ENCODE peak calls at places on chromosomes 4 and X, in six cellular contexts. O is progenitor cell of endocrine pancreas, R is suprapubic skin, E is RWPE1, H is cardiac fibroblast, P is B cell. Y is an unnamed sample.

GRCh38 chr4:95949136-95949765 is 109.4 kb downstream of the PDHA2 start:
- DNase-seq in O (no peak), H (peak), E (no peak), R (no peak), P (no peak), Y (no peak)

GRCh38 chr4:109383823-109384222 is 49.8 kb upstream of the SEC24B start:
- DNase-seq in H (no peak), P (no peak), O (no peak), E (no peak), R (no peak), Y (no peak)

GRCh38 chr4:40305329-40306193 is 29.6 kb upstream of the CHRNA9 start:
- DNase-seq in H (no peak), R (no peak), P (peak), O (no peak), E (no peak), Y (no peak)

GRCh38 chr4:74874785-74875367 is 58.0 kb upstream of the PARM1 start:
- DNase-seq in E (peak), H (peak), P (peak), O (no peak), R (no peak), Y (no peak)

GRCh38 chrX:53085661-53086229 is 3.6 kb downstream of the TSPYL2 start:
- DNase-seq in E (no peak), P (no peak), R (no peak), H (no peak), O (no peak), Y (no peak)

GRCh38 chrX:97820170-97820569 is 936.5 kb downstream of the RPA4 start:
- DNase-seq in O (no peak), H (no peak), R (no peak), E (no peak), P (no peak), Y (no peak)

GRCh38 chrX:18886344-18887161 is 97.4 kb downstream of the PHKA2 start:
- DNase-seq in R (peak), H (peak), O (no peak), P (peak), E (no peak), Y (peak)

GRCh38 chr4:77155631-77156345 is 1.2 kb upstream of the CCNG2 start:
- DNase-seq in O (no peak), P (no peak), E (no peak), H (no peak), R (no peak), Y (no peak)

GRCh38 chrX:2928127-2928582 is 984 bp downstream of the ARSD start:
- DNase-seq in E (no peak), P (peak), H (no peak), O (no peak), R (peak), Y (no peak)

GRCh38 chrX:12929701-12930100 is 23.3 kb downstream of the TLR8 start:
- DNase-seq in H (peak), E (no peak), P (no peak), R (no peak), O (no peak), Y (no peak)

GRCh38 chr4:119785963-119786362 is 157.4 kb upstream of the PDE5A start:
- DNase-seq in R (no peak), O (no peak), E (peak), H (peak), P (peak), Y (no peak)

GRCh38 chr4:126965876-126966275 is 666.9 kb upstream of the INTU start:
- DNase-seq in O (no peak), E (no peak), P (no peak), R (no peak), H (no peak), Y (no peak)

GRCh38 chrX:130343411-130343810 is 3.7 kb downstream of the SLC25A14 start:
- DNase-seq in E (no peak), O (no peak), R (no peak), H (no peak), P (no peak), Y (no peak)

GRCh38 chr4:184039963-184040383 is 134.9 kb downstream of the STOX2 start:
- DNase-seq in O (no peak), E (no peak), H (no peak), P (no peak), R (no peak), Y (no peak)

GRCh38 chr4:105944535-105944934 is 49.3 kb downstream of the NPNT start:
- DNase-seq in R (no peak), P (no peak), O (no peak), H (peak), E (no peak), Y (no peak)

GRCh38 chr4:88880501-88881226 is 176.3 kb downstream of the FAM13A start:
- DNase-seq in O (no peak), H (no peak), P (no peak), E (no peak), R (no peak), Y (no peak)

GRCh38 chr4:189806506-189806905 is 134.2 kb upstream of the FRG1 start:
- DNase-seq in E (no peak), R (no peak), P (no peak), O (no peak), H (no peak), Y (no peak)

GRCh38 chr4:189807031-189807430 is 133.6 kb upstream of the FRG1 start:
- DNase-seq in R (no peak), P (no peak), E (no peak), H (no peak), O (no peak), Y (no peak)

GRCh38 chr4:189800545-189801088 is 140.1 kb upstream of the FRG1 start:
- DNase-seq in P (no peak), R (no peak), H (no peak), O (no peak), E (no peak), Y (no peak)

GRCh38 chr4:189804884-189805283 is 135.8 kb upstream of the FRG1 start:
- DNase-seq in P (no peak), E (no peak), R (no peak), O (no peak), H (no peak), Y (no peak)

GRCh38 chr4:189802884-189803283 is 137.8 kb upstream of the FRG1 start:
- DNase-seq in R (no peak), E (no peak), P (no peak), H (no peak), O (no peak), Y (no peak)
- TF ChIP-seq CTCF in R (no peak), E (no peak), P (no peak), H (no peak), O (peak), Y (no peak)

DNA sequence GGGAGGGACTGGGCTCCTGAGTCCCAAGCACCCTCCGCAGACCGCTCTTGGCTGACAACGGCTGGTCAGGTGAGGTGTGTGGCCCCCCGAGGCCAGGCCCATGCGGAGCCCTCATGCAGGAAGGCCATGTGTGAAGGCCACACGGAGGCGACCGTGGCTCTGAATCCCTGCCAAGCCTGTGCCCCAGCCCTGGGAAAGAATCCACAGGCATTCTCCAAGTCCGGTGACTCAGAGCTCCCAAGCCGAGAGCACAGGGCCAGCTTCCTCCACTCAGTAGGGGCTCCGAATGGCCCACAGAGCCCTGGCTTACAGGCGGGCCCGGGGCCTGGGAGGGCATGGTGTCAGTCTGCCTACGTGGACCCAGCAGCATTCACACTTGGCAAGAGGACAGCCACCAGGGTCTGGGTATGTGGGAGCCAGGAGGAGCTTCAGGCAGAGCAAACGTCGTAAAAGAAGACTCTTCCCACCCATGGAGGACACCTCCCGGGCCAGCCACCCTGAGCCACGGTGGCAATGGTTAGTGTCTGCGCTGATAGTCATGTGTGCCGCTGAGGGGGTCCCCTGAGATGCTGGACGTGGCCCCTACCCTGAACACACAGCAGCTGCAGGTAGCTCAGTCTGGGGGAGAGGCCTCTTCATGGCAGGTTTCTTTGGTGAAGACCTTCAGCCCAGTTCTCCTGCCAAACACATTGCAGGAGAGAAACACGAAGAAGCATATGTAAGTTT is 105.7 kb downstream of the PSAPL1 start:
- DNase-seq in E (peak), O (no peak), H (peak), P (no peak), R (no peak), Y (no peak)
- TF ChIP-seq CTCF in E (no peak), O (no peak), H (no peak), P (no peak), R (no peak), Y (no peak)

GRCh38 chr4:926538-926937 is 5.6 kb downstream of the GAK start:
- DNase-seq in P (no peak), H (no peak), O (no peak), R (no peak), E (no peak), Y (no peak)
- TF ChIP-seq CTCF in P (peak), H (peak), O (peak), R (no peak), E (no peak), Y (no peak)

DNA sequence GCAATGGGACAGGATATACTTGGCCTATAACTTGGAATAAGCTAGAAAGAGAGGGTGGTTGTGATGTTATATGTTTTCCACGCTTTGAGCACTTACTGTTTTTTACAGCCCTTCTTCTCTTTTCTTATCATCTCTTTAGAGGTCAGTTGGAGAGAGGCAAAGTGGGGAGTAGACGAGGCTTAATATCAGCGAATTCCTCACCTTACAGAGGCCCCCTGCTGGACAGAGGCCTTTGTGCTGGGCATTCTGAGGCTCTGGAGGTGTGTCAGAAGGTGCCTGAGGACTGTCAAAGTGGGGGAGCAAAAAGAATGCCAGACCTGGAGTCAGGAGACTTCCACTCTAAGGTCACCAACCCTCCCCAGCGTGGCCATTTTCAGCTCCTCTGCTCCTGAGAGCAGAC is 42.5 kb downstream of the MAMLD1 start:
- DNase-seq in O (no peak), R (no peak), P (no peak), H (no peak), E (no peak), Y (no peak)
- TF ChIP-seq CTCF in O (peak), R (no peak), P (no peak), H (peak), E (no peak), Y (no peak)

DNA sequence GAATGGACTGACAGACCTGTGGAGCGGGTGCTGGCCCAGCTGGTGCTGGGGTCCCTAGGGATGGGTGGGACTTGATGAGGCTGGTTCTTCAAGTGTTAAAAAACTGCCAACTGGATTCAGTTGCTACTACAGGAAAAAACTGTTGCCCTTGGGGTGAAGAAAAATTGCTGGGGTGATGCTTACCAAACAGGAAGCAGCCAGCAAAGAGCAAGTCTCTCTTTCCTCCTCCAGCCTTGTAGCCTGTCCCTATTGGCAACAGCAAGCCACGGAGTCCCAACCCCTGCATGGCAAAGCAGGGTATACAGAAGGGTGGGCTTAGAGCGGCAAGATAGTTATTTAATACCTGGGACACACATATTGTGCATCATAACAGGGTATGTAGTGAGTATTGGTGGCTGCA is 60.1 kb upstream of the ATP8A1 start:
- DNase-seq in R (no peak), H (no peak), P (no peak), O (no peak), E (no peak), Y (no peak)
- TF ChIP-seq CTCF in R (no peak), H (no peak), P (no peak), O (no peak), E (no peak), Y (no peak)

DNA sequence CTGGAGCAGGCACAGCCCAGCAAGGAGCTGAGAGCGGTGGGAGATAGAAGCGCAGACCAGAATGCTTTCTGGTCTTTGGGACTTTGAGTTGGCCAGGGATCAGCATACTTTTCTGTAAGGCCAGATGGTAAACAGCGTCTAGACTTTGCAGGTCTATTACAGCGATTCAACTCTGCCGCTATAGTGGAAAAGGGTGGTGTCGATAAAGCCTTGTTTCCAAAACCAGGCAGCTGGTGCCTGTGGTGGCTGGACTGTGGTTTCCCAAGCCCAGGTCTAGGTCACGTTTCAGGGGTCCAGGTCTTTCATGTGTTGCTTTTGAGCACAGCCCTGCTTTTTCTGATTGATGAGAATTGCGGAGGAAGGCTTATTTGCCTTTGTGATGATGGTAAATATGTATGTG is 40.1 kb downstream of the HTT-AS start:
- DNase-seq in P (no peak), E (no peak), O (no peak), R (no peak), H (no peak), Y (no peak)
- TF ChIP-seq CTCF in P (no peak), E (no peak), O (no peak), R (no peak), H (no peak), Y (no peak)